ENCODE peak calls at places on chromosomes 4 and X, in six cellular contexts. U is adrenal gland, R is ovary, A is IMR-90, O is body of pancreas, P is right lobe of liver. G is an unnamed sample. For H3K4me1, the result is how much of the 10 kb centered on the place peaks cover.

GRCh38 chr4:114236370-114236769 is 256.9 kb upstream of the ARSJ start:
- DNase-seq in U (no peak), R (no peak), A (no peak), O (no peak), P (no peak), G (no peak)

GRCh38 chr4:183139972-183140570 is 41.0 kb downstream of the WWC2 start:
- DNase-seq in U (no peak), R (no peak), A (peak), O (no peak), P (no peak), G (no peak)

GRCh38 chr4:13988347-13989265 is 361.1 kb upstream of the BOD1L1 start:
- DNase-seq in U (peak), R (peak), A (peak), O (no peak), P (no peak), G (no peak)

GRCh38 chr4:179415842-179416223 is 1973.6 kb upstream of the AGA start:
- DNase-seq in U (no peak), R (no peak), A (peak), O (no peak), P (no peak), G (no peak)

GRCh38 chr4:61294001-61294400 is 93.9 kb downstream of the ADGRL3 start:
- DNase-seq in U (no peak), R (no peak), A (no peak), O (no peak), P (no peak), G (no peak)

GRCh38 chr4:75345436-75345835 is 168.8 kb downstream of the RCHY1 start:
- DNase-seq in U (no peak), R (no peak), A (peak), O (no peak), P (no peak), G (no peak)

GRCh38 chr4:7158991-7159390 is 33.3 kb upstream of the SORCS2 start:
- DNase-seq in U (no peak), R (peak), A (no peak), O (peak), P (no peak), G (peak)

GRCh38 chrX:1244164-1245076 is 24.2 kb upstream of the CSF2RA start:
- DNase-seq in U (no peak), R (no peak), A (no peak), O (no peak), P (no peak), G (no peak)

GRCh38 chr4:104353481-104353880 is 141.2 kb downstream of the CXXC4 start:
- DNase-seq in U (no peak), R (no peak), A (no peak), O (no peak), P (no peak), G (no peak)

GRCh38 chrX:123425471-123425870 is 241.4 kb downstream of the GRIA3 start:
- DNase-seq in U (no peak), R (no peak), A (no peak), O (no peak), P (no peak), G (no peak)

GRCh38 chr4:101967697-101968346 is 177.3 kb downstream of the BANK1 start:
- DNase-seq in U (no peak), R (no peak), A (no peak), O (no peak), P (no peak), G (no peak)

GRCh38 chrX:133335027-133335426 is 80.3 kb downstream of the GPC4 start:
- DNase-seq in U (no peak), R (no peak), A (peak), O (peak), P (no peak), G (peak)

GRCh38 chr4:33873791-33874190 is 2370.5 kb downstream of the ARAP2 start:
- DNase-seq in U (no peak), R (no peak), A (no peak), O (no peak), P (no peak), G (no peak)

GRCh38 chr4:71537551-71538065 is 198.8 kb downstream of the SLC4A4 start:
- DNase-seq in U (no peak), R (no peak), A (no peak), O (no peak), P (no peak), G (no peak)

GRCh38 chrX:25005034-25005381 is 10.8 kb downstream of the ARX start:
- DNase-seq in U (no peak), R (peak), A (no peak), O (no peak), P (no peak), G (no peak)

GRCh38 chr4:169203891-169204290 is 66.9 kb downstream of the SH3RF1 start:
- DNase-seq in U (no peak), R (no peak), A (no peak), O (no peak), P (no peak), G (no peak)

GRCh38 chrX:38973327-38973726 is 172.1 kb downstream of the MID1IP1 start:
- DNase-seq in U (no peak), R (no peak), A (peak), O (no peak), P (no peak), G (no peak)

DNA sequence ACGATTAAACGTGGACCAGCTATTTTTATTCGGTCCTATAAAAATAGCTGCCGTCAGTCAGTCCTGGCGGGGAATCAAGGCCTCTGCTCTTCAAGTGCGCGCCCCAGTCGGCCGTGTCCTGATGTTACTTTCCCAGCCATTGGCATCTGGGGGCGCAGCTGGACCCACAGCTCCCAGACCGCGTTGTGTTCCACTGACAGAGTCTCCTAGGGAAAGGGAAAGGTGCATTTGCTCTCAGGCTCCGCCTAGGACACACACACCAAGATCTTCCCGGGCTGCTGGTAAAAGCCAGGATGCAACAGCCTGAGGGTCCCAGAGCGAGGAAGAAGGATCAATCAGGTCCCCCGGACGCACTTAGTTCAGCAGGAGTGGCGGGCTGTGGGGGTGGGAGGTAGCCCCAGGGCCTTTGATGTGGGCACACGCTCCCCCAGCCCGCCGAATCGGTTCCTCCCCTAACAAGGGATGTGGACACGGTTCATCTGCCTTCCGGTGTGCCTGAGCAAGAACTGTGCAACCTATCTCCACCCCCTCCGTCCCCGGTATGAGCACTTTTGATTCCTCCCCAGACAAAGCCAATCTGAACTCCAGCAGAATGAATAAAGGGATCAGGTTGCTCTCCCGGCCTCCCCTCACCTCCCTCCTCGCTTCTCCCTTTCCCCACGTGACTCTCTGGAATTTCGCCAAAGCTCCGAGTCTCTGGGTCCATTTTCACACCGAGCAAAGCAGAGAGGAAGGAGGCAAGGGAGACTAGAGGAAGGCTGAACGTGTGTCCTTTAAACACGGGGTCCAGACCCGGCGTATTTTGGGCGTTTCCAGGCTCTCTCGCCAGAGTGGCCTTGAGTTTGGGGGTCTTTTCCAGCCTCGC is 626 bp upstream of the FRAS1 start:
- DNase-seq in U (peak), R (peak), A (peak), O (peak), P (peak), G (peak)
- TF ChIP-seq POLR2A in U (no peak), R (no peak), A (no peak), O (peak), P (no peak), G (no peak)

DNA sequence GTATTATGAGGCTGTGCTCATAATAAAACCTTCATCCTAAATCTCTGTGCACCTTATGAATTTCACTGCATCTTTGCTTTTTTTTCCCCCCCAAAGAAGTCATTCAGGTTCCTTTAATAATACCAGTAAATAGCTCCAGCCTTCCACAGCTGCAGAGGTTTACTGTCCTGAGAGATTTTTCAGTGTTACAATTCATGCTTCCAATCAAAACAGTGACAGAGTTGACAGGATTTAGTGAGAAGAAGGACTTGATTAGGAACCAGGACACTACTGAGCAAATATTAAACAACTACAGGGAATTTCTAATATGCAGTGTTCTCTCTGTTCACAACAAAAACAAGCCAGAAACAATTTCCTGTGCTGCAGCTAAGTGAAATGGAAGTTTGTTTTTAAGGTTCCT is 149.1 kb downstream of the RASL11B start:
- DNase-seq in U (no peak), R (no peak), A (no peak), O (no peak), P (no peak), G (no peak)
- H3K4me1 ChIP-seq in U (half or more), R (under half), A (under half), O (half or more), P (under half), G (under half)

GRCh38 chrX:18425199-18426003 is at the start of gene CDKL5:
- DNase-seq in U (peak), R (peak), A (peak), O (peak), P (peak), G (peak)
- TF ChIP-seq POLR2A in U (peak), R (peak), A (peak), O (peak), P (peak), G (peak)

GRCh38 chrX:119954374-119954773 is 10.8 kb upstream of the NKAP start:
- DNase-seq in U (no peak), R (no peak), A (no peak), O (no peak), P (no peak), G (no peak)

GRCh38 chrX:119943185-119943988 is at the start of gene NKAP:
- DNase-seq in U (peak), R (peak), A (peak), O (peak), P (peak), G (peak)

GRCh38 chrX:119942831-119943184 is 743 bp downstream of the NKAP start:
- DNase-seq in U (no peak), R (no peak), A (peak), O (no peak), P (no peak), G (no peak)

GRCh38 chrX:119945481-119945880 is 1.9 kb upstream of the NKAP start:
- DNase-seq in U (no peak), R (no peak), A (no peak), O (no peak), P (no peak), G (no peak)

DNA sequence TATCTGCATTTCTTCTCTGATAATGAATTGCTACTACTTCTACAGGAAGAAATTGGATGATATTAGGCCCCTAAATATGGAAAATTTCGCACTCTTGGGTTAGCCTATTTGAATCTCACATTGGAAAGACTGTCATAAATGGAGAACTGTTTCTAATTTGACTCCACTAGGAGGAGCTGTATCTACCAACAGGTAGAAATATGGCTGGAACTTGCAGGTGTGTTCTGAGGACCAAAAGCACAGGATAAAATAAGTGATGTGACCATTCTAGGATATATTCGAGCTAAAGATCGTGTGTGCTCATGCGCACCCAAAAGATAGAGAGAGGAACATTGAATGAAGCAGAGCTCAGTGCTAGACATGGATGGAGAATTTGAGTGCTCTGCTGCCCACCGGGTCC is 4.8 kb upstream of the NKAP start:
- DNase-seq in U (no peak), R (no peak), A (no peak), O (no peak), P (no peak), G (no peak)
- H3K4me1 ChIP-seq in U (under half), R (under half), A (under half), O (under half), P (under half), G (under half)

GRCh38 chrX:2489446-2490445 is 11.0 kb downstream of the DHRSX start:
- DNase-seq in U (no peak), R (no peak), A (no peak), O (no peak), P (no peak), G (no peak)
- TF ChIP-seq POLR2A in U (no peak), R (no peak), A (no peak), O (no peak), P (no peak), G (no peak)

DNA sequence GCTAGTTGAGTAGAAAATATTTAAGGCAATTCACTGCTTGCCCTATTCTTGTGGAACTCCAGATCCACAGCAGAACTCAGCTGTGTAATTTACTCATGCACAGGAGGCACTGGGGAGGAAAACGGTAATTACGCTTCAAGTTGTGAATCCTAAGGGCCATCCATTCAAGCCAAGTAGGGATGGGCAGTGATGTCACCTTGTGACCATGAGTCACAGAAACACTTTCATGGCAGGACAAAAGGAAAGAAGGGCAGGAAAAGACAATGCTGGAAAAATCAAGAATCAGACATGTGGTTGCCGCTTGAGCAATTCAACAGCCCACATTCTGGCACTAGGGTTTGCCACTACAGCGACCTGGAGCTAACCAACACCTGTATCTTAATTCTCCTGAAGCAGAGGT is 1.4 kb downstream of the PAQR3 start:
- DNase-seq in U (no peak), R (no peak), A (peak), O (no peak), P (no peak), G (no peak)
- H3K4me1 ChIP-seq in U (under half), R (under half), A (under half), O (under half), P (under half), G (under half)

GRCh38 chr4:80232707-80233370 is 33.6 kb upstream of the FGF5 start:
- DNase-seq in U (no peak), R (no peak), A (no peak), O (no peak), P (no peak), G (no peak)
- TF ChIP-seq POLR2A in U (no peak), R (no peak), A (no peak), O (no peak), P (no peak), G (no peak)

G was measured in uterus.